ENCODE peak calls at places on chromosomes 5 and 9, in seven cellular contexts. U, Q, L, O, C, P and W are unnamed samples.

GRCh38 chr5:78065663-78066062 is 228.8 kb downstream of the AP3B1 start:
- DNase-seq in U (no peak), Q (no peak), L (no peak), O (no peak), C (no peak), P (peak; percentile 69), W (no peak)

GRCh38 chr9:20562051-20562450 is 60.2 kb downstream of the MLLT3 start:
- DNase-seq in U (no peak), Q (no peak), L (no peak), O (no peak), C (no peak), P (no peak), W (no peak)

GRCh38 chr9:72935595-72935994 is 17.3 kb downstream of the ALDH1A1 start:
- DNase-seq in U (no peak), Q (no peak), L (no peak), O (no peak), C (no peak), P (no peak), W (no peak)

GRCh38 chr9:91245432-91246313 is 116.0 kb downstream of the AUH start:
- DNase-seq in U (no peak), Q (no peak), L (no peak), O (no peak), C (peak; percentile 32), P (no peak), W (peak; percentile 38)

GRCh38 chr5:59039296-59040006 is 456.6 kb downstream of the RAB3C start:
- DNase-seq in U (no peak), Q (peak; percentile 22), L (no peak), O (peak; percentile 88), C (peak; percentile 82), P (no peak), W (peak; percentile 67)

GRCh38 chr5:122368845-122369244 is 56.8 kb downstream of the SNCAIP start:
- DNase-seq in U (no peak), Q (no peak), L (no peak), O (no peak), C (no peak), P (no peak), W (no peak)

GRCh38 chr5:52878671-52879070 is 91.0 kb downstream of the ITGA1 start:
- DNase-seq in U (no peak), Q (no peak), L (no peak), O (no peak), C (peak; percentile 56), P (no peak), W (no peak)

GRCh38 chr9:102069969-102070368 is 331.5 kb upstream of the GRIN3A start:
- DNase-seq in U (no peak), Q (no peak), L (no peak), O (no peak), C (no peak), P (no peak), W (no peak)

GRCh38 chr5:61578858-61579503 is 246.9 kb downstream of the ZSWIM6 start:
- DNase-seq in U (no peak), Q (no peak), L (no peak), O (no peak), C (no peak), P (no peak), W (no peak)

GRCh38 chr5:52895070-52895469 is 94.1 kb upstream of the ITGA2 start:
- DNase-seq in U (no peak), Q (no peak), L (no peak), O (no peak), C (no peak), P (no peak), W (no peak)

GRCh38 chr9:5787220-5787619 is 45.7 kb downstream of the ERMP1 start:
- DNase-seq in U (no peak), Q (no peak), L (no peak), O (no peak), C (no peak), P (no peak), W (no peak)

GRCh38 chr5:173204185-173204979 is 30.6 kb downstream of the NKX2-5 start:
- DNase-seq in U (no peak), Q (no peak), L (no peak), O (no peak), C (peak; percentile 50), P (peak; percentile 70), W (no peak)

GRCh38 chr5:1515921-1516571 is 7.7 kb downstream of the LPCAT1 start:
- DNase-seq in U (no peak), Q (no peak), L (no peak), O (peak; percentile 6), C (no peak), P (no peak), W (no peak)

GRCh38 chr5:143557061-143557818 is 153.8 kb upstream of the NR3C1 start:
- DNase-seq in U (peak; percentile 49), Q (peak; percentile 8), L (peak; percentile 63), O (no peak), C (peak; percentile 82), P (no peak), W (no peak)